ENCODE peak calls at places on chromosomes 12 and 14, in six cellular contexts. O is prostate gland, Z is adrenal gland, J is H1, N is testis, X is cardiac muscle cell. H is an unnamed sample.

GRCh38 chr12:122994781-122995502 is 14.5 kb downstream of the ARL6IP4 start:
- DNase-seq in O (no peak), J (no peak), Z (no peak), X (no peak), N (no peak), H (no peak)

GRCh38 chr14:76701981-76702380 is 59.3 kb upstream of the VASH1 start:
- DNase-seq in N (peak; percentile 63), Z (no peak), X (no peak), J (no peak), O (no peak), H (no peak)

GRCh38 chr14:95614335-95614734 is 71.9 kb upstream of the TCL1B start:
- DNase-seq in J (no peak), Z (no peak), O (no peak), X (no peak), N (no peak), H (no peak)

GRCh38 chr12:92393504-92393903 is 247.9 kb upstream of the BTG1 start:
- DNase-seq in O (no peak), J (no peak), Z (no peak), X (no peak), N (peak; percentile 18), H (no peak)

GRCh38 chr14:69574954-69575295 is 254 bp upstream of the CCDC177 start:
- DNase-seq in O (no peak), J (no peak), N (no peak), Z (no peak), X (no peak), H (no peak)

GRCh38 chr12:89461649-89462612 is 62.7 kb downstream of the GALNT4 start:
- DNase-seq in N (no peak), J (no peak), O (no peak), X (peak; percentile 65), Z (no peak), H (no peak)

GRCh38 chr12:49637401-49637800 is 14.0 kb downstream of the PRPF40B start:
- DNase-seq in J (no peak), N (no peak), O (no peak), Z (no peak), X (peak; percentile 22), H (no peak)

GRCh38 chr12:10673660-10674384 is at the start of gene STYK1:
- DNase-seq in O (peak; percentile 74), X (peak; percentile 52), N (peak; percentile 78), J (peak; percentile 65), Z (peak; percentile 14), H (peak; percentile 71)

GRCh38 chr12:126196263-126196662 is 1131.0 kb downstream of the AACS start:
- DNase-seq in J (no peak), O (no peak), Z (no peak), X (no peak), N (no peak), H (no peak)

GRCh38 chr12:5064913-5065490 is 21.3 kb downstream of the KCNA5 start:
- DNase-seq in Z (no peak), O (no peak), J (no peak), N (no peak), X (no peak), H (no peak)

GRCh38 chr14:50862171-50862570 is 9.7 kb upstream of the ABHD12B start:
- DNase-seq in Z (no peak), N (no peak), J (no peak), O (no peak), X (peak; percentile 64), H (no peak)

GRCh38 chr12:56007892-56008471 is 10.9 kb downstream of the SUOX start:
- DNase-seq in N (peak; percentile 64), X (no peak), Z (no peak), J (no peak), O (peak; percentile 16), H (no peak)

GRCh38 chr12:16880864-16881285 is 274.9 kb upstream of the LMO3 start:
- DNase-seq in X (peak; percentile 14), N (no peak), J (peak; percentile 2), Z (no peak), O (no peak), H (no peak)

GRCh38 chr12:106493531-106493930 is 89.3 kb upstream of the RFX4 start:
- DNase-seq in N (no peak), O (no peak), X (no peak), Z (no peak), J (no peak), H (no peak)

GRCh38 chr12:127130506-127131100 is 1136.4 kb upstream of the TMEM132C start:
- DNase-seq in J (no peak), X (no peak), N (no peak), Z (no peak), O (no peak), H (no peak)

GRCh38 chr12:90896164-90896563 is 58.8 kb downstream of the CCER1 start:
- DNase-seq in X (no peak), Z (no peak), J (no peak), O (no peak), N (no peak), H (no peak)

GRCh38 chr14:73238262-73238852 is 1.1 kb downstream of the PAPLN start:
- DNase-seq in Z (no peak), J (no peak), X (no peak), N (no peak), O (peak; percentile 51), H (no peak)

GRCh38 chr12:2239376-2240010 is 186.7 kb downstream of the CACNA1C start:
- DNase-seq in N (no peak), J (no peak), X (no peak), Z (no peak), O (no peak), H (no peak)

GRCh38 chr14:105420976-105421674 is 1.5 kb downstream of the MTA1 start:
- DNase-seq in J (no peak), Z (no peak), X (no peak), O (no peak), N (no peak), H (no peak)
- H3K4me3 ChIP-seq in J (peak overlapping the region; percentile 88), Z (peak overlapping the region; percentile 62), X (peak overlapping the region; percentile 85), O (peak overlapping the region; percentile 61), N (peak overlapping the region; percentile 78), H (peak overlapping the region; percentile 67)

GRCh38 chr14:26204954-26205479 is 392.8 kb downstream of the NOVA1 start:
- DNase-seq in O (peak; percentile 8), Z (no peak), X (peak; percentile 69), N (peak; percentile 60), J (no peak), H (no peak)
- H3K4me1 ChIP-seq in O (no peaks in the 10 kb centered on the region), Z (no peaks in the 10 kb centered on the region), X (no peaks in the 10 kb centered on the region), N (no peaks in the 10 kb centered on the region), J (no peaks in the 10 kb centered on the region), H (no peaks in the 10 kb centered on the region)

DNA sequence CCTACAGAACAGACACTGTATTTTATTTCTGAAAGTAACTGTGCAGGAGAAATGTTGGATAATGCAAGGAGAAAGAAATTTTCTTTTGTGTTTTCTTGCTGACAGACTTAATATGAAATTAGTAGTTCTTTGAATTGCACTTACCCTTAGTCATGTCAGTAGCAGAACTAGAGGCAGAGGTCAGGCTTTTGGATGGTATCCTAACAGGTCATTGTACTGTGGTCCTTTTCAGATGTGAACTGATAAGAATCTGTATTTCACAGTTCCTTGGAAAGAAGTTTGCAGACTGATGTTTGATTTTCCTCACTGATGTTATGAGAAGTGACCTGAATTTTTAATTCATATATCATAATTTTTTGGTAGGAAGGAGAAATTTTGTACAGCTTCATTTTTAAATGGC is 46.0 kb downstream of the VRK1 start:
- DNase-seq in Z (no peak), J (no peak), N (no peak), O (no peak), X (no peak), H (no peak)
- H3K4me3 ChIP-seq in Z (no peak overlapping the region), J (no peak overlapping the region), N (no peak overlapping the region), O (no peak overlapping the region), X (no peak overlapping the region), H (no peak overlapping the region)

GRCh38 chr14:61379639-61380184 is 58.3 kb downstream of the PRKCH start:
- DNase-seq in O (no peak), Z (no peak), N (no peak), X (no peak), J (no peak), H (no peak)

GRCh38 chr14:61382842-61383241 is 61.5 kb downstream of the PRKCH start:
- DNase-seq in Z (no peak), O (no peak), X (no peak), J (no peak), N (no peak), H (no peak)

GRCh38 chr14:61380984-61381383 is 59.6 kb downstream of the PRKCH start:
- DNase-seq in X (no peak), O (no peak), Z (no peak), N (no peak), J (no peak), H (no peak)

GRCh38 chr14:61385002-61385685 is 63.8 kb downstream of the PRKCH start:
- DNase-seq in N (no peak), X (peak; percentile 33), O (no peak), Z (no peak), J (no peak), H (no peak)

DNA sequence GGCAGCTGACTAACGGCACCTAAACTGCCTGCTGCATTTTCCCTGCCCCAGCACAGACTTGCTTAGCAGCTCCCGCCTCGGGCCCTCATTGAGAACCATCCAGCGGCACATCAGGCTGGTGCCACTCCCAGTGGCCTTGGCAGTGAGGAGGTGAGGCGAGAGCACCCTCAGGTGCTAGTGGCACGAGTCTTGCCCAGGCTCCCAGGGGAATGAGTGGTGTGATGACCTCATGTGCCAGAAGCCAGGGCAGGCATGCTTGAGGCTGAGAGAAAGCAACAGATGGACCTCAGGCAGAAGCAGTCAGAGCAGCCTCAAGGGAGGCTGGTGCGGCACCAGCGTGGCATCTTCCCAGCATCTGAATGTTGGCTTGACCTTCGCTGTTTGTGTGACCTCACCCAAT is 60.2 kb downstream of the PRKCH start:
- DNase-seq in J (no peak), Z (no peak), N (no peak), X (no peak), O (no peak), H (no peak)
- H3K4me1 ChIP-seq in J (no peaks in the 10 kb centered on the region), Z (no peaks in the 10 kb centered on the region), N (no peaks in the 10 kb centered on the region), X (peaks cover 44% of the 10 kb centered on the region), O (peaks cover 5% of the 10 kb centered on the region), H (peaks cover 1% of the 10 kb centered on the region)

GRCh38 chr14:34460295-34460694 is 1.7 kb downstream of the SPTSSA start:
- DNase-seq in N (no peak), Z (no peak), X (no peak), O (no peak), J (no peak), H (no peak)
- H3K4me3 ChIP-seq in N (no peak overlapping the region), Z (no peak overlapping the region), X (peak overlapping the region; percentile 73), O (no peak overlapping the region), J (peak overlapping the region; percentile 85), H (no peak overlapping the region)

DNA sequence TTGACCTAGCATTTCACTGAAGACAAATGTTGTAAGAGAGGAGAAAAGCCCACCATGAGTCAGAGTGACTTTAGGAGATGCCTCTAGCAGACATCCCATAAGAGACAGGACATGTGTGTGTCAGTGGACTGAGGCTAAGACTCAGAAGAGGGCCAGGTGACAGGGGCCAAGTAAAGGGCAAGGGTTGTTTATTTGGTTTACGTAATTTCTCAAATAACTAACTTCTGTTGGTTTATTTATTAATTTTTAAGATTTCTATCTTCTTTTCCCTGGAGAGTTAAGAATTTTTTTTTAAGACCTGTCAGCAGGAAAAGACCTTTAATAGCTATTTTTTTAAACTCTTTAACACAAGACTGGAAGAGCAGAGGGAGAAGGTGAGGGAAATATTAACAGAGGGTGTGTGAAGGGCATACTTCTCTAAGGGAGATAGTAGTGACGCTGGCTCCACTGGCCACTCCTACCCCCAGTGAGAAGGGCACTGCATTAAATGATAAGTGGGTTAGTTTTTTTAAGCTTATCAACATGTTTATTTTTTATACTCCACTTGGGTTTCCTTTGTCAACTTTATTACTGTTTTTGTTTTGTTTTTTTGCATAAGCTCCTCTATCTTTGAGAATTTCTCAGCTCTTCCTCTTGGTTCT is 3.5 kb downstream of the PNP start:
- DNase-seq in J (no peak), X (no peak), Z (no peak), N (no peak), O (no peak), H (no peak)
- H3K4me1 ChIP-seq in J (peaks cover 4% of the 10 kb centered on the region), X (peaks cover 14% of the 10 kb centered on the region), Z (peaks cover 29% of the 10 kb centered on the region), N (peaks cover 7% of the 10 kb centered on the region), O (no peaks in the 10 kb centered on the region), H (no peaks in the 10 kb centered on the region)

GRCh38 chr12:114703060-114703493 is 19.1 kb upstream of the TBX3 start:
- DNase-seq in N (no peak), Z (no peak), J (no peak), X (no peak), O (no peak), H (no peak)
- H3K4me3 ChIP-seq in N (no peak overlapping the region), Z (no peak overlapping the region), J (peak overlapping the region; percentile 48), X (no peak overlapping the region), O (no peak overlapping the region), H (no peak overlapping the region)